ENCODE peak calls at places on chromosomes 1 and 21, in eight cellular contexts. I is Kasumi-1; T is activated CD4-positive, alpha-beta T cell treated with anti-CD3 and anti-CD28 coated beads, Interleukin-2, amount 50 U/mL, for 24 hours; R is HFFc6; U is left cardiac atrium; Q is ELF-1; B is hippocampal formation; P is endothelial cell of umbilical vein. H is an unnamed sample.

GRCh38 chr1:112735752-112736151 is 20.6 kb upstream of the PPM1J start:
- DNase-seq in I (no peak), T (peak), R (peak), U (no peak), Q (no peak), B (no peak), P (peak), H (no peak)

GRCh38 chr1:113325039-113325438 is 65.3 kb upstream of the MAGI3 start:
- DNase-seq in I (no peak), T (no peak), R (no peak), U (no peak), Q (no peak), B (no peak), P (no peak), H (no peak)

GRCh38 chr1:84000196-84000885 is 1.4 kb upstream of the TTLL7 start:
- DNase-seq in I (no peak), T (no peak), R (no peak), U (no peak), Q (no peak), B (no peak), P (no peak), H (no peak)

GRCh38 chr1:223827193-223827663 is 18.5 kb downstream of the TP53BP2 start:
- DNase-seq in I (peak), T (no peak), R (peak), U (no peak), Q (peak), B (no peak), P (peak), H (no peak)

GRCh38 chr1:245656189-245656717 is 501.5 kb downstream of the KIF26B start:
- DNase-seq in I (no peak), T (no peak), R (no peak), U (no peak), Q (no peak), B (no peak), P (no peak), H (no peak)

GRCh38 chr1:45843474-45843905 is 40.1 kb downstream of the MAST2 start:
- DNase-seq in I (peak), T (no peak), R (no peak), U (no peak), Q (no peak), B (no peak), P (peak), H (no peak)

GRCh38 chr1:41348394-41348793 is 12.8 kb upstream of the FOXO6 start:
- DNase-seq in I (no peak), T (no peak), R (no peak), U (no peak), Q (no peak), B (no peak), P (no peak), H (no peak)

GRCh38 chr1:197464039-197464438 is 196.0 kb downstream of the CRB1 start:
- DNase-seq in I (no peak), T (no peak), R (peak), U (no peak), Q (no peak), B (peak), P (no peak), H (no peak)

GRCh38 chr1:38464071-38464661 is 395.4 kb downstream of the RRAGC start:
- DNase-seq in I (no peak), T (no peak), R (no peak), U (no peak), Q (no peak), B (no peak), P (no peak), H (no peak)

GRCh38 chr1:206075786-206076725 is 23.1 kb downstream of the RHEX start:
- DNase-seq in I (no peak), T (no peak), R (peak), U (no peak), Q (no peak), B (no peak), P (no peak), H (no peak)

GRCh38 chr1:150192012-150192411 is 42.3 kb downstream of the PLEKHO1 start:
- DNase-seq in I (no peak), T (no peak), R (peak), U (no peak), Q (no peak), B (no peak), P (no peak), H (no peak)

GRCh38 chr1:209890606-209891330 is 47.2 kb upstream of the SYT14 start:
- DNase-seq in I (no peak), T (no peak), R (no peak), U (no peak), Q (no peak), B (no peak), P (peak), H (no peak)

GRCh38 chr21:26624983-26625519 is 52.0 kb upstream of the CYYR1 start:
- DNase-seq in I (no peak), T (no peak), R (no peak), U (peak), Q (no peak), B (no peak), P (no peak), H (no peak)

GRCh38 chr1:96418969-96419368 is 302.6 kb upstream of the PTBP2 start:
- DNase-seq in I (no peak), T (no peak), R (no peak), U (no peak), Q (no peak), B (no peak), P (no peak), H (no peak)

GRCh38 chr1:242467556-242468145 is 56.8 kb downstream of the PLD5 start:
- DNase-seq in I (peak), T (no peak), R (peak), U (no peak), Q (peak), B (peak), P (peak), H (no peak)

GRCh38 chr1:55375617-55376258 is 160.6 kb upstream of the USP24 start:
- DNase-seq in I (peak), T (peak), R (peak), U (no peak), Q (peak), B (peak), P (peak), H (no peak)

GRCh38 chr1:196128835-196129234 is 479.4 kb downstream of the KCNT2 start:
- DNase-seq in I (no peak), T (no peak), R (no peak), U (no peak), Q (no peak), B (no peak), P (no peak), H (no peak)

GRCh38 chr1:150152772-150153461 is 3.2 kb downstream of the PLEKHO1 start:
- DNase-seq in I (no peak), T (no peak), R (peak), U (no peak), Q (no peak), B (no peak), P (peak), H (no peak)

GRCh38 chr1:152745765-152746444 is 11.9 kb upstream of the KPRP start:
- DNase-seq in I (no peak), T (no peak), R (no peak), U (no peak), Q (no peak), B (no peak), P (no peak), H (no peak)

GRCh38 chr1:151047591-151047924 is at the start of gene C1orf56:
- DNase-seq in I (no peak), T (no peak), R (peak), U (peak), Q (peak), B (peak), P (peak), H (peak)

GRCh38 chr21:43902441-43902840 is 37.4 kb downstream of the AGPAT3 start:
- DNase-seq in I (no peak), T (no peak), R (no peak), U (no peak), Q (no peak), B (no peak), P (peak), H (no peak)

H was measured in NCI-H187.